ENCODE peak calls at places on chromosomes 16 and 17, in eight cellular contexts. C is adrenal gland, H is upper lobe of right lung, A is A549, G is uterus, F is H1, I is transverse colon, Z is OCI-LY7. T is an unnamed sample. For H3K9me3, the result is how much of the 10 kb centered on the place peaks cover.

GRCh38 chr17:1644493-1645206 is 882 bp downstream of the SCARF1 start:
- DNase-seq in I (no peak), G (no peak), C (no peak), A (no peak), Z (no peak), H (no peak), F (no peak), T (peak)

GRCh38 chr17:33113281-33114010 is 121.8 kb downstream of the SPACA3 start:
- DNase-seq in I (no peak), Z (no peak), H (no peak), F (no peak), A (peak), C (peak), G (no peak), T (no peak)

GRCh38 chr16:50708373-50709060 is 15.1 kb downstream of the NOD2 start:
- DNase-seq in H (no peak), F (no peak), A (no peak), I (no peak), G (no peak), C (no peak), Z (no peak), T (no peak)

GRCh38 chr16:15404792-15405191 is 9.2 kb downstream of the MPV17L start:
- DNase-seq in G (no peak), C (peak), F (no peak), A (peak), I (peak), Z (no peak), H (no peak), T (no peak)

GRCh38 chr17:27354491-27355081 is 60.7 kb downstream of the WSB1 start:
- DNase-seq in I (no peak), C (no peak), Z (peak), H (no peak), G (no peak), A (peak), F (no peak), T (no peak)

GRCh38 chr16:8832383-8833100 is 34.9 kb downstream of the PMM2 start:
- DNase-seq in A (no peak), C (no peak), G (no peak), H (no peak), F (no peak), Z (no peak), I (no peak), T (peak)

GRCh38 chr17:57666946-57667345 is 78.2 kb downstream of the CCDC182 start:
- DNase-seq in G (no peak), Z (no peak), H (peak), F (no peak), I (no peak), C (peak), A (no peak), T (peak)

GRCh38 chr16:74698220-74698619 is 2.4 kb downstream of the MLKL start:
- DNase-seq in I (no peak), H (no peak), A (no peak), Z (no peak), G (no peak), C (no peak), F (no peak), T (no peak)

GRCh38 chr16:51095114-51095872 is 55.8 kb downstream of the SALL1 start:
- DNase-seq in H (no peak), C (no peak), Z (no peak), I (no peak), A (no peak), G (no peak), F (no peak), T (no peak)

GRCh38 chr16:62644030-62644812 is 608.0 kb upstream of the CDH8 start:
- DNase-seq in Z (no peak), I (no peak), H (no peak), G (no peak), A (no peak), C (no peak), F (no peak), T (no peak)

GRCh38 chr17:3667366-3668278 is 756 bp downstream of the TAX1BP3 start:
- DNase-seq in C (peak), I (peak), Z (no peak), H (peak), F (no peak), A (peak), G (peak), T (peak)

GRCh38 chr17:56319531-56319930 is 166.3 kb downstream of the ANKFN1 start:
- DNase-seq in G (no peak), I (no peak), F (no peak), A (peak), H (no peak), Z (peak), C (no peak), T (peak)

GRCh38 chr16:84985079-84986065 is 26.0 kb downstream of the ZDHHC7 start:
- DNase-seq in C (peak), A (peak), F (no peak), I (no peak), H (no peak), G (no peak), Z (no peak), T (no peak)

GRCh38 chr17:8720596-8720995 is 24.0 kb downstream of the CCDC42 start:
- DNase-seq in H (peak), I (no peak), F (no peak), C (no peak), G (no peak), A (no peak), Z (no peak), T (no peak)

GRCh38 chr17:69179227-69179952 is 37.7 kb upstream of the ABCA6 start:
- DNase-seq in C (no peak), H (no peak), F (no peak), I (no peak), A (peak), G (no peak), Z (no peak), T (no peak)

GRCh38 chr16:70775399-70775798 is 25.6 kb downstream of the VAC14 start:
- DNase-seq in G (peak), H (no peak), Z (no peak), I (no peak), F (no peak), C (no peak), A (no peak), T (no peak)

GRCh38 chr17:77704048-77704815 is 254.3 kb upstream of the TNRC6C start:
- DNase-seq in I (no peak), G (no peak), C (no peak), F (no peak), H (no peak), A (no peak), Z (no peak), T (peak)

GRCh38 chr17:83195330-83196087 is 116.1 kb downstream of the METRNL start:
- DNase-seq in I (no peak), H (peak), A (no peak), F (no peak), G (peak), Z (no peak), C (no peak), T (no peak)

GRCh38 chr17:83035722-83036121 is 43.7 kb upstream of the METRNL start:
- DNase-seq in C (peak), Z (no peak), F (no peak), G (no peak), H (no peak), I (no peak), A (no peak), T (no peak)

GRCh38 chr17:40782450-40782849 is at the start of gene KRT27:
- DNase-seq in H (no peak), C (no peak), F (no peak), A (no peak), Z (no peak), G (no peak), I (no peak), T (no peak)
- TF ChIP-seq CTCF in H (no peak), C (no peak), F (no peak), A (no peak), Z (no peak), G (no peak), I (no peak), T (no peak)

GRCh38 chr17:71057448-71057847 is 888.1 kb downstream of the KCNJ2 start:
- DNase-seq in A (no peak), Z (no peak), G (no peak), I (no peak), H (no peak), F (no peak), C (no peak), T (no peak)
- H3K9me3 ChIP-seq in A (under half), Z (under half), G (under half), I (under half), H (under half), F (under half), C (under half), T (under half)

DNA sequence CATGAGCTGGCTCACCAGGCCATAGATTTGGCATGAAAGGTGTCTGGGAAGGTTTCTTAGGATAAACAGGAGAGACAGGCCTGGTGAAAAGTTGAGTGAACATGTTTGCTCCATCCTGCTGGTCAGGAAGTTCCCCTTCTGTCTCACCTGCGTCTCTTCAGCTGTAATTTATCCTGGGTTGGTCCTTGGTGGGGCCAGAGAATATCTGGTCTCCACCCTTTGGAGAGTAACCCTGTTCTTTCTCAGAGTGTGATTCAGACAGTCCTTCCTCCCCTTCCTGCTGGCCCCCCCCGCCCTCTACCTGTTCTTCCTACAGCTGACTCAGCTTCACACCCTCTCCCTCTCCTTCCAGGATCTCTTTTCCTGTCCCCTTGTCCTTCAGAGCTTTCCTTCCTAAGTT is 17.1 kb downstream of the MINK1 start:
- DNase-seq in Z (no peak), F (no peak), I (peak), G (no peak), A (no peak), H (no peak), C (no peak), T (no peak)
- TF ChIP-seq CTCF in Z (no peak), F (no peak), I (no peak), G (no peak), A (no peak), H (no peak), C (no peak), T (no peak)

DNA sequence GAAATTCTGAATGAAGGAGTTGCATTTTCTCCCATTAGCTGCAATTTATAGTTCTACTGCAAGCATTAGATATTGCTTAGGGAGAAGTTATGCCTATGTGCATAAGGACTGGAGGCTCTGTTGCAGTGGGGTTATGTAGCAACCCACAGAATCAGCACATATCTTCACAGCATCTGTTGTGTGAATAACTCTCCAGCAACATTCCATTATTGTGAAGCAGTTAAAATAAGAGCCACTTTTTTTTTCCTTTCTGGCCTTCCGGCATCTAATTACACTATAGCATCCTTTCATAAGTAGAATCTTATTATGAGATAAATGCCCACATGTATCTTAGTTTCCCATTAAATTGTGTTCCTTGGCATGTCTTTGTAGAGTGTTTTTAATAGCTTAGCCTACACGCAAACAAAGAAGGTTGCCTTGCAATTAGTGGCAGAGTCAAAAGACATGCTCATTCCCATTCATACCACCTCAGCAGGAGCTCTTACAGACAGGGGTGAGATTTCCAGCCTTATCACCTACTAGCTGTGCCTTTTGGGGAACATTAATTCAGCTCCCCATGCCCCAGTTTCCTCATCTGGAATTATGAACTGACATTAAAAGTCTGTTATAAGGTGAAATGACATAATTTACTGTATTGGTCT is 596.0 kb upstream of the GOT2 start:
- DNase-seq in I (no peak), A (no peak), C (no peak), H (no peak), F (no peak), G (no peak), Z (no peak), T (no peak)
- H3K9me3 ChIP-seq in I (under half), A (under half), C (under half), H (under half), F (under half), G (under half), Z (under half), T (under half)